ENCODE peak calls at places on chromosomes 5 and 9, in five cellular contexts. One of them, this sample, is unnamed.
A peak's percentile ranks its signal among the peaks of the same experiment; 100 is the strongest.

GRCh38 chr5:160555836-160556660 is 134.4 kb downstream of the PTTG1 start:
- DNase-seq in NB4: no peak
- DNase-seq in endothelial cell of umbilical vein: no peak
- DNase-seq in HepG2: no peak
- DNase-seq in K562: no peak
- DNase-seq in this sample: no peak

GRCh38 chr5:55151923-55152842 is 7.8 kb upstream of the GPX8 start:
- DNase-seq in NB4: no peak
- DNase-seq in endothelial cell of umbilical vein: peak; percentile 40
- DNase-seq in HepG2: no peak
- DNase-seq in K562: no peak
- DNase-seq in this sample: no peak

GRCh38 chr5:147248584-147248983 is 13.8 kb downstream of the STK32A start:
- DNase-seq in NB4: no peak
- DNase-seq in endothelial cell of umbilical vein: no peak
- DNase-seq in HepG2: no peak
- DNase-seq in K562: no peak
- DNase-seq in this sample: no peak

GRCh38 chr5:31811210-31811609 is 172.3 kb downstream of the PDZD2 start:
- DNase-seq in NB4: peak; percentile 74
- DNase-seq in endothelial cell of umbilical vein: peak; percentile 8
- DNase-seq in HepG2: peak; percentile 17
- DNase-seq in K562: no peak
- DNase-seq in this sample: peak; percentile 69

GRCh38 chr5:51632794-51633193 is 249.5 kb downstream of the ISL1 start:
- DNase-seq in NB4: no peak
- DNase-seq in endothelial cell of umbilical vein: peak; percentile 11
- DNase-seq in HepG2: no peak
- DNase-seq in K562: no peak
- DNase-seq in this sample: no peak

GRCh38 chr9:124281934-124282351 is 24.2 kb downstream of the NEK6 start:
- DNase-seq in NB4: no peak
- DNase-seq in endothelial cell of umbilical vein: peak; percentile 58
- DNase-seq in HepG2: peak; percentile 50
- DNase-seq in K562: no peak
- DNase-seq in this sample: no peak

GRCh38 chr5:177142029-177142681 is 8.6 kb downstream of the NSD1 start:
- DNase-seq in NB4: no peak
- DNase-seq in endothelial cell of umbilical vein: no peak
- DNase-seq in HepG2: no peak
- DNase-seq in K562: no peak
- DNase-seq in this sample: no peak

GRCh38 chr5:126628102-126628501 is 27.4 kb downstream of the PHAX start:
- DNase-seq in NB4: no peak
- DNase-seq in endothelial cell of umbilical vein: no peak
- DNase-seq in HepG2: no peak
- DNase-seq in K562: no peak
- DNase-seq in this sample: no peak

GRCh38 chr5:67897431-67897830 is 318.1 kb upstream of the PIK3R1 start:
- DNase-seq in NB4: no peak
- DNase-seq in endothelial cell of umbilical vein: no peak
- DNase-seq in HepG2: no peak
- DNase-seq in K562: no peak
- DNase-seq in this sample: no peak

GRCh38 chr5:36602711-36603321 is 3.6 kb upstream of the SLC1A3 start:
- DNase-seq in NB4: peak; percentile 55
- DNase-seq in endothelial cell of umbilical vein: no peak
- DNase-seq in HepG2: no peak
- DNase-seq in K562: no peak
- DNase-seq in this sample: no peak

GRCh38 chr5:90640484-90641059 is 82.0 kb downstream of the ADGRV1 start:
- DNase-seq in NB4: no peak
- DNase-seq in endothelial cell of umbilical vein: no peak
- DNase-seq in HepG2: no peak
- DNase-seq in K562: no peak
- DNase-seq in this sample: no peak

GRCh38 chr5:43315262-43315661 is 2.0 kb upstream of the HMGCS1 start:
- DNase-seq in NB4: no peak
- DNase-seq in endothelial cell of umbilical vein: no peak
- DNase-seq in HepG2: no peak
- DNase-seq in K562: no peak
- DNase-seq in this sample: peak; percentile 39

GRCh38 chr5:131413605-131414559 is 150.0 kb downstream of the CDC42SE2 start:
- DNase-seq in NB4: peak; percentile 13
- DNase-seq in endothelial cell of umbilical vein: no peak
- DNase-seq in HepG2: no peak
- DNase-seq in K562: no peak
- DNase-seq in this sample: no peak

GRCh38 chr5:69450116-69450515 is 35.2 kb downstream of the MARVELD2 start:
- DNase-seq in NB4: no peak
- DNase-seq in endothelial cell of umbilical vein: peak; percentile 60
- DNase-seq in HepG2: no peak
- DNase-seq in K562: no peak
- DNase-seq in this sample: peak; percentile 42

GRCh38 chr5:154356256-154356655 is 89.5 kb upstream of the SAP30L start:
- DNase-seq in NB4: no peak
- DNase-seq in endothelial cell of umbilical vein: no peak
- DNase-seq in HepG2: no peak
- DNase-seq in K562: no peak
- DNase-seq in this sample: no peak

GRCh38 chr5:177611446-177612214 is 11.7 kb downstream of the B4GALT7 start:
- DNase-seq in NB4: no peak
- DNase-seq in endothelial cell of umbilical vein: no peak
- DNase-seq in HepG2: no peak
- DNase-seq in K562: no peak
- DNase-seq in this sample: no peak

GRCh38 chr9:2271426-2271825 is 256.3 kb downstream of the SMARCA2 start:
- DNase-seq in NB4: peak; percentile 73
- DNase-seq in endothelial cell of umbilical vein: peak; percentile 66
- DNase-seq in HepG2: no peak
- DNase-seq in K562: peak; percentile 13
- DNase-seq in this sample: peak; percentile 39
- TF ChIP-seq MYC in NB4: no peak
- TF ChIP-seq MYC in endothelial cell of umbilical vein: no peak
- TF ChIP-seq MYC in HepG2: no peak
- TF ChIP-seq MYC in K562: no peak
- TF ChIP-seq MYC in this sample: no peak

DNA sequence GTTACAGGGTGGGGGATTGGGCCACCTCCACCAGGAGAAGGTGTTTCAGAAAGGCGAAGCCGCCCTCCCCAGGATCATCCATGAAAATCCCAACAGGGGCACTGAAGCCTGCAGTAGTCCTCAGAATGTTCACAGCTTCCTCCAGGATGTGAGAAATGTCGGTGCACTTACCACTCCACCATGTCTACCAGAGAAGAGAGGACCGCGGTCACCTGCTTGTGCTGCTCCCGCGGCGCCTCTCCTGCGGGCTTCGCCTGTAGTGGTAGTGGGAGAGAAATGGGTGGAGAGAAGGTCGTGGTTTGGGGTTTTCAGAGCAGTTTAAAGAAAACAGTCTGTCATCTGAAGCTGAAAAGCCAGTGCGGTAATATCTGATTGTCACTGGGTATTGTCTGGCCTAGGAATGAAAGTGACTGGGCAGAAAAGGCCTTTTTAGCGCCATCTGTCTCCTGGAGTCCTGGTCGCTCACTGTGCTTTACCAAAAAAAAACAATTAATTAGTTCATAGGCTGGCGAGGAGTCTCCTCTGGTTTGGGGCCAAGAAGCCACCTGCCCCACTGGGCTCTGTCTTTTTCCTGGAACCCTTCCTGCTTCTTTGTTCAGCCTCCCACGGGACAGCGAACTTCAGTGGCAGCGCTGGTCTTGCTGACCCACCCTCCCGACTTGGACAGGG is 23.0 kb upstream of the PPP1R26 start:
- DNase-seq in NB4: no peak
- DNase-seq in endothelial cell of umbilical vein: no peak
- DNase-seq in HepG2: no peak
- DNase-seq in K562: no peak
- DNase-seq in this sample: no peak
- TF ChIP-seq MYC in NB4: no peak
- TF ChIP-seq MYC in endothelial cell of umbilical vein: no peak
- TF ChIP-seq MYC in HepG2: no peak
- TF ChIP-seq MYC in K562: no peak
- TF ChIP-seq MYC in this sample: no peak

DNA sequence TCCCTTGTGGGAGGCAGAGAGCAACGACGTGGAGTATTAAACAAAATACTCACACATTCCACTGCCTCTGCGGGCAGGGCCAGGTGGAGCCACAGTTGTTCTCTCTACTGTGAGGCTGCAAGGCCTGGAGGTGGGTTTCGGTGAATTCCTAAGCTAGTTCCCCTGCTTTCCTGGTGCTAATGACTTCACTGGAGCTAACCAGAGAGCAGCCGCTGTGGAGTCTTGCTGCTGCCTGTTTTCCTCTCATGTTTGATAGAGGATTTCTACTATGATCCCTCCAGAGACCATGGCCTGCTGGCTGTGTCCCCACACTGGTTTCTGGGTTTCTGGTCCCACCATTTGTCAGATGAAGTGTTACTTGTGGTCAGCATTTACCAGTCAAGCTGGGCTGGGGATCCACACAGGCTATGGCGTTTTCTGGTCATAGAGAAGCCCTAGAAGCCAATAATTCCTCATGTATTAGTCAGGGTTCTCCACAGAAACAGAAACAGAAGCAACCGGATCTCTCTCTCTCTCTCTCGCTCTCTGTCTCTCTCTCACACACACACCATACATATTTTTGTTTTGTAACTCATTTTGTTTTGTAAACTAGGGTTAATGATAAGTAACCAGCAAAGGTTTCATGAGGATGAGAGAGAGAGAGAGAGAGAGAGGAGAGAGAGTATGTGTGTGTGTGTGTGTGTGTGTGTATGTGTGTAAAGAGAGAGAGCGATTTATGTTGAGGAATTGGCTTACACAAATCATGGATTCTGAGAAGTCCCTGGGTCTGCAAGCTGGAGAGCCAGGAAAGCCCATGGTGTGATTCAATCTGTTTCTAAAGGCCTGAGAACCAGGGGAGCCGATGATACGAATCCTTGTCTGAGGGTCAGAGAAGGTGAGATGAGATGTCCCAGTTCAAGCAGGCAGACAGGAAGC is 403.0 kb downstream of the GADD45G start:
- DNase-seq in NB4: no peak
- DNase-seq in endothelial cell of umbilical vein: no peak
- DNase-seq in HepG2: no peak
- DNase-seq in K562: no peak
- DNase-seq in this sample: no peak
- TF ChIP-seq MYC in NB4: no peak
- TF ChIP-seq MYC in endothelial cell of umbilical vein: no peak
- TF ChIP-seq MYC in HepG2: no peak
- TF ChIP-seq MYC in K562: no peak
- TF ChIP-seq MYC in this sample: no peak

DNA sequence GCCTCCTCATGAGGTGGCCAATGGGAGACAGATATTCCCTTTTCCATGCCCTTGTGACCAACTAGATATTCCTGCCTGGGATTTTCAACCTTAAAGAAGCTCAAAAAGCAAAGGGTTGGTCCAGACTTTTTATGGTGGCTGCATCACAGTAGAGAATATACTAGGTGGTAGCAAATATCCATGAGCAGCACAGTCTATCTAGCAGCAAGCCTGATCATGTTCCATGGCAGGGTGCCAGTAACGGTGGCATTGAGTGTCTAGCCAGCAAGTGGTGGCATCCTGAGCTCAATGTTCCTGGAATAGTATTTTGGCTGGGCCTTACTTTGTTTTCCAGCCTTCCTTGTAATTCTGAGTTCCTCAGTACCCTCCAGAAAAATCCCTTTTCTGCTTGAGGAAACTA is 25.8 kb downstream of the CDC25C start:
- DNase-seq in NB4: no peak
- DNase-seq in endothelial cell of umbilical vein: no peak
- DNase-seq in HepG2: peak; percentile 11
- DNase-seq in K562: no peak
- DNase-seq in this sample: no peak
- TF ChIP-seq MYC in NB4: no peak
- TF ChIP-seq MYC in endothelial cell of umbilical vein: no peak
- TF ChIP-seq MYC in HepG2: no peak
- TF ChIP-seq MYC in K562: no peak
- TF ChIP-seq MYC in this sample: no peak

GRCh38 chr5:181217111-181217804 is 5.8 kb upstream of the TRIM41 start:
- DNase-seq in NB4: peak; percentile 73
- DNase-seq in endothelial cell of umbilical vein: peak; percentile 47
- DNase-seq in HepG2: no peak
- DNase-seq in K562: peak; percentile 44
- DNase-seq in this sample: peak; percentile 88
- TF ChIP-seq MYC in NB4: peak; percentile 55
- TF ChIP-seq MYC in endothelial cell of umbilical vein: no peak
- TF ChIP-seq MYC in HepG2: peak; percentile 57
- TF ChIP-seq MYC in K562: peak; percentile 42
- TF ChIP-seq MYC in this sample: no peak

GRCh38 chr9:101737705-101738565 is 512 bp downstream of the GRIN3A start:
- DNase-seq in NB4: no peak
- DNase-seq in endothelial cell of umbilical vein: no peak
- DNase-seq in HepG2: no peak
- DNase-seq in K562: no peak
- DNase-seq in this sample: peak; percentile 9
- TF ChIP-seq MYC in NB4: no peak
- TF ChIP-seq MYC in endothelial cell of umbilical vein: no peak
- TF ChIP-seq MYC in HepG2: no peak
- TF ChIP-seq MYC in K562: no peak
- TF ChIP-seq MYC in this sample: no peak

DNA sequence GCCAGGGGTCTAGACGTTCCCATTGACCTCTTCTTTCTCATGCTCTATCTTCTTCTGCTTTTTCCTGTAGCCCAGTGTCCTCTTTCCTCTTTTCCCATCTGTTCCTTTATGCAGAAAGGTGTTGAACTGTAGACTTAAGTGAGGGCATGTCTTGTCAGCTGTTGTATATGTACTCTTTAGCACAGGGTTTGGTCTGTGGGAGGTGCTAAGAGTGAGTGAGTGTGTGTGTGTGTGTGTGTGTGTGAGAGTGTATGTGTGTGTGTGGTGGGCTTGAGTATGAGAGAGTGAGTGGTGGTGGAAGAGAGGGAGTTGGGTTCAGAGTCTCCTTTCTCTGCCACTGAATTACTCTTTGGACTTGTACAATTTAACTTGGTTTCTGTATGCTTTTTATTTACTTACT is 10.3 kb upstream of the ROPN1L start:
- DNase-seq in NB4: no peak
- DNase-seq in endothelial cell of umbilical vein: no peak
- DNase-seq in HepG2: peak; percentile 15
- DNase-seq in K562: no peak
- DNase-seq in this sample: no peak
- TF ChIP-seq MYC in NB4: no peak
- TF ChIP-seq MYC in endothelial cell of umbilical vein: no peak
- TF ChIP-seq MYC in HepG2: no peak
- TF ChIP-seq MYC in K562: no peak
- TF ChIP-seq MYC in this sample: no peak

DNA sequence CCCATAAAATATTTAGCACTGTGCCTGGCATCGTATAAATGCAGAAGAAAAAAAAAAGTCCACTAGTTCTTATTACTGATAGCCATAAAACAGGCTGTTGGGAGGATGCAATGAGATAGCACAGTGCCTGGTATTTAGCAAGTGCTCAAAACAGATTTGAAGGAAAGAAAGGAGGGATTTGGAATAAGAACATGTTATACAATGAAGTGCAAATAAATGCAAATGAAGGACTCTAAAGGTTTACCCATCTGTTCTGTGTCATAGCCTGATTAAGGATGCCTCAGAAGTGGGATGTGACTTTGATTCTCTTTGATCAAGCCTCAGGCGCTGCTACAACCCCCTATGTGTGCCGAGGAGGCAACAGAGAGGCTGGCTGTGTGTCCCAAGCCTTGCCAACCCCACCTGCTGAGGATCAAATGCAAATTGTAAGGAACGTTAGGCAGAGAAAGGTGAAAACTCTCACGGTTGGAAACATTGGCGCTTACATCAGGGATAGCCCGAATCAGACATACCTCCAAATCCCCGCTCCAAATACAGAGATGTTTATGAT is 27.2 kb downstream of the GGTA1 start:
- DNase-seq in NB4: no peak
- DNase-seq in endothelial cell of umbilical vein: no peak
- DNase-seq in HepG2: no peak
- DNase-seq in K562: no peak
- DNase-seq in this sample: no peak
- TF ChIP-seq MYC in NB4: no peak
- TF ChIP-seq MYC in endothelial cell of umbilical vein: no peak
- TF ChIP-seq MYC in HepG2: no peak
- TF ChIP-seq MYC in K562: no peak
- TF ChIP-seq MYC in this sample: no peak

This sample was measured in A549.